ENCODE peak calls at places on chromosome 13, in seven cellular contexts. Y is mucosa of descending colon; J is A549; A is Panc1; C is activated T-cell treated with anti-CD3 and anti-CD28 coated beads, Interleukin-2, amount 50 U/mL, for 72 hours; X is lower lobe of right lung; P is central memory CD8-positive, alpha-beta T cell. R is an unnamed sample.

GRCh38 chr13:111597041-111598017 is 276.9 kb downstream of the TEX29 start:
- ATAC-seq in Y (no peak), J (no peak), A (no peak), C (no peak), X (no peak), P (no peak), R (no peak)

GRCh38 chr13:107025991-107026390 is 458.1 kb upstream of the ARGLU1 start:
- ATAC-seq in Y (no peak), J (no peak), A (no peak), C (no peak), X (peak; percentile 59), P (no peak), R (no peak)

GRCh38 chr13:26942184-26942583 is 181.6 kb upstream of the GPR12 start:
- ATAC-seq in Y (peak; percentile 62), J (no peak), A (no peak), C (no peak), X (no peak), P (no peak), R (peak; percentile 47)

GRCh38 chr13:112184261-112184660 is 117.3 kb downstream of the SOX1 start:
- ATAC-seq in Y (no peak), J (no peak), A (no peak), C (no peak), X (no peak), P (no peak), R (no peak)

GRCh38 chr13:33144358-33144784 is 128.1 kb downstream of the KL start:
- ATAC-seq in Y (no peak), J (no peak), A (no peak), C (no peak), X (no peak), P (no peak), R (no peak)

GRCh38 chr13:91468301-91468700 is 69.9 kb downstream of the GPC5 start:
- ATAC-seq in Y (no peak), J (no peak), A (no peak), C (no peak), X (no peak), P (no peak), R (no peak)

GRCh38 chr13:32254416-32254815 is 60.7 kb downstream of the ZAR1L start:
- ATAC-seq in Y (peak; percentile 43), J (no peak), A (no peak), C (no peak), X (peak; percentile 29), P (no peak), R (no peak)

GRCh38 chr13:70708744-70709143 is 600.5 kb upstream of the KLHL1 start:
- ATAC-seq in Y (no peak), J (no peak), A (no peak), C (no peak), X (no peak), P (no peak), R (no peak)

GRCh38 chr13:30713133-30713532 is 22.2 kb upstream of the ALOX5AP start:
- ATAC-seq in Y (peak; percentile 93), J (peak; percentile 56), A (peak; percentile 61), C (peak; percentile 87), X (peak; percentile 94), P (peak; percentile 40), R (peak; percentile 81)

GRCh38 chr13:101556676-101557121 is 104.2 kb downstream of the ITGBL1 start:
- ATAC-seq in Y (no peak), J (no peak), A (no peak), C (no peak), X (no peak), P (no peak), R (no peak)

GRCh38 chr13:37001921-37002250 is 1.3 kb downstream of the EXOSC8 start:
- ATAC-seq in Y (no peak), J (no peak), A (no peak), C (no peak), X (no peak), P (no peak), R (no peak)

GRCh38 chr13:80074811-80075210 is 266.1 kb downstream of the SPRY2 start:
- ATAC-seq in Y (peak; percentile 52), J (no peak), A (no peak), C (no peak), X (no peak), P (no peak), R (no peak)

GRCh38 chr13:105346141-105346766 is 1189.2 kb downstream of the EFNB2 start:
- ATAC-seq in Y (no peak), J (peak; percentile 56), A (no peak), C (no peak), X (peak; percentile 90), P (no peak), R (peak; percentile 64)

GRCh38 chr13:43933378-43933777 is 53.7 kb downstream of the LACC1 start:
- ATAC-seq in Y (no peak), J (no peak), A (no peak), C (no peak), X (no peak), P (no peak), R (no peak)

GRCh38 chr13:41751277-41751676 is 209.6 kb downstream of the VWA8 start:
- ATAC-seq in Y (no peak), J (no peak), A (no peak), C (no peak), X (peak; percentile 61), P (no peak), R (no peak)

GRCh38 chr13:49932868-49933267 is 3.3 kb downstream of the SPRYD7 start:
- ATAC-seq in Y (no peak), J (no peak), A (no peak), C (no peak), X (no peak), P (no peak), R (no peak)

GRCh38 chr13:74070065-74070464 is 64.1 kb downstream of the KLF12 start:
- ATAC-seq in Y (peak; percentile 65), J (no peak), A (no peak), C (peak; percentile 69), X (no peak), P (peak; percentile 82), R (no peak)

GRCh38 chr13:73793361-73793760 is 340.8 kb downstream of the KLF12 start:
- ATAC-seq in Y (no peak), J (no peak), A (no peak), C (no peak), X (no peak), P (no peak), R (no peak)

GRCh38 chr13:104408733-104409132 is 1342.5 kb upstream of the SLC10A2 start:
- ATAC-seq in Y (no peak), J (no peak), A (peak; percentile 92), C (no peak), X (no peak), P (no peak), R (no peak)

GRCh38 chr13:25929816-25930215 is 122.0 kb downstream of the SHISA2 start:
- ATAC-seq in Y (no peak), J (no peak), A (no peak), C (no peak), X (no peak), P (no peak), R (no peak)

GRCh38 chr13:48542138-48542537 is 9.3 kb upstream of the RCBTB2 start:
- ATAC-seq in Y (no peak), J (no peak), A (no peak), C (no peak), X (no peak), P (no peak), R (no peak)

GRCh38 chr13:25541434-25542123 is 169.8 kb downstream of the ATP8A2 start:
- ATAC-seq in Y (no peak), J (no peak), A (no peak), C (no peak), X (no peak), P (no peak), R (no peak)

GRCh38 chr13:21595546-21595822 is 8.5 kb downstream of the MICU2 start:
- ATAC-seq in Y (peak; percentile 31), J (no peak), A (no peak), C (peak; percentile 41), X (peak; percentile 51), P (no peak), R (peak; percentile 86)

GRCh38 chr13:40251343-40252032 is 415.0 kb downstream of the FOXO1 start:
- ATAC-seq in Y (no peak), J (no peak), A (no peak), C (peak; percentile 91), X (no peak), P (no peak), R (no peak)

GRCh38 chr13:73618275-73618865 is 515.8 kb downstream of the KLF12 start:
- ATAC-seq in Y (peak; percentile 92), J (peak; percentile 43), A (no peak), C (no peak), X (peak; percentile 46), P (no peak), R (no peak)

GRCh38 chr13:74210693-74211393 is 76.6 kb upstream of the KLF12 start:
- ATAC-seq in Y (no peak), J (no peak), A (no peak), C (peak; percentile 33), X (no peak), P (no peak), R (peak; percentile 29)

GRCh38 chr13:20945952-20946383 is 43.4 kb upstream of the XPO4 start:
- ATAC-seq in Y (no peak), J (no peak), A (no peak), C (no peak), X (peak; percentile 18), P (no peak), R (no peak)

GRCh38 chr13:30256713-30257432 is 50.5 kb downstream of the KATNAL1 start:
- ATAC-seq in Y (no peak), J (no peak), A (no peak), C (no peak), X (no peak), P (no peak), R (no peak)

GRCh38 chr13:20441879-20442278 is 83.8 kb downstream of the CRYL1 start:
- ATAC-seq in Y (peak; percentile 70), J (no peak), A (peak; percentile 92), C (peak; percentile 82), X (no peak), P (no peak), R (peak; percentile 53)

GRCh38 chr13:105084931-105085330 is 1450.5 kb downstream of the EFNB2 start:
- ATAC-seq in Y (no peak), J (no peak), A (no peak), C (no peak), X (no peak), P (no peak), R (no peak)

GRCh38 chr13:33797622-33798021 is 20.3 kb upstream of the RFC3 start:
- ATAC-seq in Y (no peak), J (no peak), A (no peak), C (no peak), X (peak; percentile 49), P (no peak), R (no peak)